ENCODE peak calls at places on chromosomes 13 and 19, in ten cellular contexts. F, Y, A, J, W, B, E, S, U and V are unnamed samples.

GRCh38 chr19:47230122-47230920 is 678 bp downstream of the BBC3 start:
- DNase-seq in F (peak; percentile 93), Y (no peak), A (peak; percentile 21), J (peak; percentile 19), W (peak; percentile 43), B (peak; percentile 86), E (peak; percentile 77), S (no peak), U (peak; percentile 62), V (no peak)

GRCh38 chr13:96809366-96810096 is 184.7 kb downstream of the OXGR1 start:
- DNase-seq in F (no peak), Y (no peak), A (no peak), J (no peak), W (no peak), B (no peak), E (no peak), S (no peak), U (no peak), V (no peak)

GRCh38 chr19:1104452-1105216 is 840 bp downstream of the GPX4 start:
- DNase-seq in F (peak; percentile 91), Y (peak; percentile 51), A (peak; percentile 41), J (peak; percentile 58), W (peak; percentile 76), B (peak; percentile 69), E (peak; percentile 80), S (no peak), U (peak; percentile 70), V (no peak)

GRCh38 chr13:79936368-79937136 is 404.4 kb downstream of the SPRY2 start:
- DNase-seq in F (peak; percentile 39), Y (peak; percentile 31), A (peak; percentile 69), J (peak; percentile 100), W (peak; percentile 39), B (no peak), E (no peak), S (peak; percentile 100), U (peak; percentile 28), V (peak; percentile 99)

GRCh38 chr19:51803965-51804364 is 9.0 kb downstream of the FPR3 start:
- DNase-seq in F (no peak), Y (no peak), A (no peak), J (no peak), W (no peak), B (no peak), E (no peak), S (no peak), U (no peak), V (no peak)

GRCh38 chr19:50889638-50890037 is 16.4 kb downstream of the KLK2 start:
- DNase-seq in F (no peak), Y (no peak), A (no peak), J (no peak), W (no peak), B (no peak), E (no peak), S (no peak), U (no peak), V (no peak)

GRCh38 chr13:113977976-113978375 is 4.1 kb upstream of the C13orf46 start:
- DNase-seq in F (peak; percentile 24), Y (no peak), A (no peak), J (no peak), W (no peak), B (no peak), E (no peak), S (no peak), U (no peak), V (no peak)

GRCh38 chr13:113143466-113144254 is 14.8 kb upstream of the PROZ start:
- DNase-seq in F (no peak), Y (no peak), A (no peak), J (no peak), W (no peak), B (no peak), E (no peak), S (no peak), U (no peak), V (no peak)

GRCh38 chr13:30581582-30581981 is 36.1 kb upstream of the USPL1 start:
- DNase-seq in F (no peak), Y (no peak), A (no peak), J (no peak), W (no peak), B (no peak), E (no peak), S (no peak), U (no peak), V (no peak)

GRCh38 chr13:47135800-47136658 is 239.2 kb upstream of the HTR2A start:
- DNase-seq in F (no peak), Y (no peak), A (no peak), J (no peak), W (no peak), B (no peak), E (no peak), S (peak; percentile 6), U (peak; percentile 27), V (no peak)

GRCh38 chr19:9116547-9116946 is 984 bp upstream of the OR7G1 start:
- DNase-seq in F (no peak), Y (no peak), A (no peak), J (no peak), W (no peak), B (no peak), E (no peak), S (no peak), U (no peak), V (no peak)

GRCh38 chr13:113917523-113918371 is 53.9 kb upstream of the GAS6 start:
- DNase-seq in F (no peak), Y (no peak), A (no peak), J (no peak), W (no peak), B (no peak), E (no peak), S (no peak), U (no peak), V (no peak)

GRCh38 chr13:113545455-113545930 is 39.1 kb upstream of the TFDP1 start:
- DNase-seq in F (peak; percentile 55), Y (no peak), A (no peak), J (peak; percentile 54), W (peak; percentile 47), B (no peak), E (peak; percentile 24), S (no peak), U (no peak), V (no peak)

GRCh38 chr13:112932971-112933370 is 36.0 kb upstream of the MCF2L start:
- DNase-seq in F (no peak), Y (no peak), A (no peak), J (no peak), W (no peak), B (no peak), E (no peak), S (no peak), U (no peak), V (no peak)

GRCh38 chr13:64234255-64234654 is 2818.6 kb upstream of the PCDH20 start:
- DNase-seq in F (no peak), Y (no peak), A (no peak), J (no peak), W (no peak), B (no peak), E (no peak), S (no peak), U (no peak), V (peak; percentile 78)

GRCh38 chr19:2180881-2181617 is 17.3 kb downstream of the DOT1L start:
- DNase-seq in F (no peak), Y (no peak), A (no peak), J (no peak), W (no peak), B (no peak), E (no peak), S (no peak), U (no peak), V (no peak)

GRCh38 chr13:40895715-40896184 is 106.3 kb downstream of the SLC25A15 start:
- DNase-seq in F (no peak), Y (peak; percentile 18), A (no peak), J (no peak), W (no peak), B (no peak), E (no peak), S (no peak), U (no peak), V (no peak)

GRCh38 chr19:35341006-35341405 is 6.7 kb upstream of the FFAR1 start:
- DNase-seq in F (peak; percentile 75), Y (no peak), A (no peak), J (no peak), W (no peak), B (no peak), E (no peak), S (no peak), U (no peak), V (no peak)